ENCODE peak calls at places on chromosomes 1 and 21, in four cellular contexts. J is esophagus muscularis mucosa, P is uterus, F is heart left ventricle. R is an unnamed sample.

GRCh38 chr1:17276568-17276967 is 27.7 kb downstream of the PADI3 start:
- DNase-seq in J (no peak), P (no peak), F (no peak), R (peak; percentile 50)

GRCh38 chr1:167429612-167430011 is 88.7 kb downstream of the CD247 start:
- DNase-seq in J (no peak), P (no peak), F (no peak), R (no peak)

GRCh38 chr1:108831225-108831624 is 25.7 kb downstream of the AKNAD1 start:
- DNase-seq in J (peak; percentile 57), P (peak; percentile 58), F (no peak), R (no peak)

GRCh38 chr1:2583331-2583791 is 3.2 kb upstream of the PRXL2B start:
- DNase-seq in J (no peak), P (no peak), F (no peak), R (no peak)

GRCh38 chr1:168390261-168390660 is 109.6 kb downstream of the TBX19 start:
- DNase-seq in J (no peak), P (no peak), F (no peak), R (no peak)

GRCh38 chr1:86423473-86423872 is 498 bp upstream of the CLCA2 start:
- DNase-seq in J (no peak), P (no peak), F (no peak), R (no peak)

GRCh38 chr1:109132980-109133379 is 19.1 kb downstream of the ELAPOR1 start:
- DNase-seq in J (no peak), P (no peak), F (no peak), R (no peak)

GRCh38 chr1:98482611-98483010 is 178.9 kb upstream of the SNX7 start:
- DNase-seq in J (no peak), P (no peak), F (no peak), R (no peak)

GRCh38 chr1:18631496-18632217 is 1.0 kb downstream of the PAX7 start:
- DNase-seq in J (no peak), P (no peak), F (no peak), R (no peak)

GRCh38 chr1:119144813-119145212 is 4.4 kb upstream of the WARS2 start:
- DNase-seq in J (no peak), P (no peak), F (no peak), R (no peak)

GRCh38 chr1:156475568-156476500 is 24.7 kb downstream of the MEF2D start:
- DNase-seq in J (peak; percentile 97), P (peak; percentile 97), F (peak; percentile 87), R (peak; percentile 62)

GRCh38 chr1:194548071-194548470 is 1361.7 kb upstream of the B3GALT2 start:
- DNase-seq in J (no peak), P (no peak), F (no peak), R (no peak)

GRCh38 chr1:8944006-8944405 is 1.7 kb upstream of the CA6 start:
- DNase-seq in J (no peak), P (no peak), F (no peak), R (no peak)

GRCh38 chr1:246497331-246497915 is 9.7 kb downstream of the SMYD3 start:
- DNase-seq in J (no peak), P (no peak), F (no peak), R (peak; percentile 52)
- TF ChIP-seq CTCF in J (peak; percentile 72), P (peak; percentile 75), F (peak; percentile 71), R (peak; percentile 63)

DNA sequence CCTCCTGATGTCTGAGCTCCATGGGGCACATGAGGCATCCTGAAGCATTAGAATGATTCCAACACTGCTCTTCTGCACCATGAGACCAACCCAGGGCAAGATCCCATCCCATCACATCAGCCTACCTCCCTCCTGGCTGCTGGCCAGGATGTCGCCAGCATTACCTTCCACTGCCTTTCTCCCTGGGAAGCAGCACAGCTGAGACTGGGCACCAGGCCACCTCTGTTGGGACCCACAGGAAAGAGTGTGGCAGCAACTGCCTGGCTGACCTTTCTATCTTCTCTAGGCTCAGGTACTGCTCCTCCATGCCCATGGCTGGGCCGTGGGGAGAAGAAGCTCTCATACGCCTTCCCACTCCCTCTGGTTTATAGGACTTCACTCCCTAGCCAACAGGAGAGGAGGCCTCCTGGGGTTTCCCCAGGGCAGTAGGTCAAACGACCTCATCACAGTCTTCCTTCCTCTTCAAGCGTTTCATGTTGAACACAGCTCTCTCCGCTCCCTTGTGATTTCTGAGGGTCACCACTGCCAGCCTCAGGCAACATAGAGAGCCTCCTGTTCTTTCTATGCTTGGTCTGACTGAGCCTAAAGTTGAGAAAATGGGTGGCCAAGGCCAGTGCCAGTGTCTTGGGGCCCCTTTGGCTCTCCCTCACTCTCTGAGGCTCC is 11.1 kb upstream of the RASSF5 start:
- DNase-seq in J (no peak), P (no peak), F (no peak), R (no peak)
- H3K4me3 ChIP-seq in J (no peak overlapping the region), P (no peak overlapping the region), F (no peak overlapping the region), R (no peak overlapping the region)

DNA sequence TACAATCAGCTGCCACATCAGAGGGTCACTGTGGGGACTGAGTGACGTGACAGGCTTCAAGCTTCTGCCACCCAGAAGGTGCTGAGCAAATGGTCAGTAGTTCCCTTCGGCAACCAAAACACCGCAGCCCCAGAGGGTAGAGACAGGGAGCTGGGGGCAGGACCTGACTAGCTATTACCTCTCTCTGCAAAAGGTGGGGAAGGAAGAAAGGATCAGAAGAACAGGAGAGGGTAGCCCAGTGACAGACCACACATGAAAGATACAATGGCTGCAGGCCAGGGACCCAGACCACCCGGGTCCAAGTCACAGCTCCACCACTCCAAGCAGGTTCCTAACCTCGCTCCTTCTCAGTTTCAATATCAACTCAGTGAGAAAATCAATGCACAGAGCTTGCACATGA is 377.1 kb downstream of the NPHP4 start:
- DNase-seq in J (peak; percentile 85), P (no peak), F (no peak), R (no peak)
- TF ChIP-seq CTCF in J (no peak), P (no peak), F (no peak), R (no peak)

DNA sequence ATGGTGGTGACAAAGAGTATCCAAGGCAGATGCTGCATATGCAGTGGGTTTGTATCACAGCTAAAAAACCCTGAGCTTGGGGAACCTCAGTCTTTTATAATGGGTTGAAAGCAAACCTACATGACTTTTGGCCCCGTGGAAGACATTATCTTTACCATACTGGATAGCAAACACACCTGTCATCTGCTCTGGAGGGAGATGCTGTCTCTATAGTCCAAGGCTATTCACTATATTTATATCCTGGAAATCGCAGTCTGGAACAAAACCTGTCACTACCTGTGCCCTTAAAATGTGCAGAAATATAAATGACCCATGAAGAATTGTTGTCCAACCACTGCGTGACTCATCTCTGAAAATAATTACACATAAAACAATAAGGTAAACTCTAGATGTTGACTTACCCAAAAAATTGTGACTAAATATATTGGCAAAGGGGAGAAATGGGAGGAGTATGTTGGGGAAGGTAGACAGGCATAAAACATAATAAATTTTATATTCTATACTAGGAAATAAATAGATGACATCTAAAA is 121.0 kb upstream of the CXADR start:
- DNase-seq in J (no peak), P (no peak), F (no peak), R (no peak)
- H3K4me3 ChIP-seq in J (no peak overlapping the region), P (no peak overlapping the region), F (no peak overlapping the region), R (no peak overlapping the region)

GRCh38 chr1:221709854-221710253 is 32.0 kb downstream of the DUSP10 start:
- DNase-seq in J (no peak), P (no peak), F (no peak), R (no peak)

GRCh38 chr1:221711642-221712041 is 30.2 kb downstream of the DUSP10 start:
- DNase-seq in J (no peak), P (no peak), F (no peak), R (no peak)

GRCh38 chr1:221712198-221712684 is 29.6 kb downstream of the DUSP10 start:
- DNase-seq in J (no peak), P (no peak), F (no peak), R (peak; percentile 64)

GRCh38 chr1:221712776-221713431 is 29.0 kb downstream of the DUSP10 start:
- DNase-seq in J (no peak), P (no peak), F (no peak), R (no peak)

DNA sequence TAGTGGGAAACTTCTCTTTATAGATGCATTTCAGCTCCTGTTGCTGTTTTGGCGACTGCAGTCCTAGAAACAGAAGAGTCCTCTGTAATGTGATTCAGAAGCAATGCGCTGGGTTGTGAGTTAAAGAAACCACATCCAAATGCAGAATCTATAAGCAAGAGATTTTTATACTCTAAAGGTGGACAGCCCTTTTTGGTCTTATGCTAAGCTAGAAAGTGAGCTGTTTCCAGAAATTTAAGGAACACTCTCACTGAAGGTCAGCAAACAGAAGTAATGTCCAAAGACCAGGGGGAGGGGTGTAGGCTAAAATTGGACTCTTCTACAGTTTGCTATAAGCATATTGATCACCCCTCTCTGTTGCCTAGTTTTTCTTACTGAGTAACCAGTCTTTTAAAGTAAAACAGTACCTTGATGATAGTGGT is 30.7 kb downstream of the DUSP10 start:
- DNase-seq in J (no peak), P (no peak), F (no peak), R (no peak)
- TF ChIP-seq CTCF in J (no peak), P (no peak), F (no peak), R (no peak)

DNA sequence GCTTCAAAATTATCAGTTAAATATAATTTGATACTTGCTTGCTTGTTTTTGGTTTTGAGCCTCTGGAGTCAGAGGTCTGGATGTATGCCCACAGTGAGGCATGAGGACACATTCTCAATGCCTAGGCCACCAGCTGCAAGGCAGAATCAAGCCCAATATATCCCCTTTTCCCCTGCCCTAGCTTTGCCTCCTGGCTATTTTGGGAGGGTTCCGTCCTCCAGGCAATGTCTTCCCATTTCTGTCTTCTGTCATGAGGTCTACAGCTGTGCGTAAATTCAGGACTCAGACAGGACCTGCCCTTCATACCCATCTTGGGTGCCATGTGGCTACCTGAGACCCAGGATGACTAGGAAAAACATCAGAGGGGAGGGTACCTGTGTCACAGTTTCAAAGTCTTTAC is 19.2 kb downstream of the NRDC start:
- DNase-seq in J (no peak), P (no peak), F (no peak), R (no peak)
- H3K4me3 ChIP-seq in J (no peak overlapping the region), P (no peak overlapping the region), F (no peak overlapping the region), R (no peak overlapping the region)